ENCODE peak calls at places on chromosomes 6 and 20, in nine cellular contexts. V is A549; D is IMR-90; S is foreskin fibroblast; A is activated CD8-positive, alpha-beta T cell treated with anti-CD3 and anti-CD28 coated beads for 36 hours; N is lung; O is cardiac fibroblast; Q is tibial artery; K is gastrocnemius medialis. Y is an unnamed sample.

GRCh38 chr6:146598785-146599405 is at the start of gene ADGB:
- DNase-seq in S (peak), K (peak), D (peak), V (peak), O (peak), N (peak), Q (peak), A (peak), Y (no peak)

GRCh38 chr6:1240766-1241165 is 71.1 kb upstream of the FOXQ1 start:
- DNase-seq in O (no peak), K (no peak), A (no peak), S (peak), Q (no peak), D (peak), N (no peak), V (no peak), Y (no peak)

GRCh38 chr20:63942250-63943006 is 13.8 kb downstream of the UCKL1 start:
- DNase-seq in N (peak), K (no peak), A (peak), D (peak), Q (peak), O (no peak), S (peak), V (peak), Y (peak)

GRCh38 chr6:150301871-150302800 is 66.7 kb upstream of the IYD start:
- DNase-seq in S (peak), Q (no peak), A (peak), V (peak), D (peak), O (peak), K (no peak), N (no peak), Y (peak)

GRCh38 chr6:45901777-45902650 is 113.6 kb downstream of the CLIC5 start:
- DNase-seq in A (no peak), S (no peak), K (no peak), O (no peak), Q (no peak), N (no peak), D (no peak), V (no peak), Y (no peak)

GRCh38 chr6:136077834-136078576 is 172.1 kb downstream of the MTFR2 start:
- DNase-seq in Q (no peak), O (peak), A (no peak), D (peak), S (peak), K (no peak), N (no peak), V (no peak), Y (no peak)

GRCh38 chr20:58997141-58997770 is 9.8 kb downstream of the CTSZ start:
- DNase-seq in A (no peak), O (no peak), N (no peak), D (no peak), S (no peak), V (no peak), K (no peak), Q (no peak), Y (no peak)

GRCh38 chr20:56630506-56631317 is 1.6 kb downstream of the TFAP2C start:
- DNase-seq in Q (no peak), D (no peak), A (no peak), K (no peak), O (no peak), N (no peak), V (peak), S (peak), Y (peak)

GRCh38 chr20:62834967-62835730 is 18.3 kb downstream of the COL9A3 start:
- DNase-seq in D (no peak), A (no peak), O (no peak), N (no peak), Q (no peak), S (no peak), V (no peak), K (no peak), Y (no peak)

GRCh38 chr20:16563066-16563806 is 10.0 kb downstream of the KIF16B start:
- DNase-seq in S (no peak), O (no peak), D (no peak), V (no peak), A (no peak), Q (no peak), K (no peak), N (no peak), Y (no peak)

GRCh38 chr6:110635096-110635495 is 158.7 kb upstream of the SLC22A16 start:
- DNase-seq in N (no peak), K (no peak), Q (no peak), A (no peak), D (no peak), S (no peak), V (no peak), O (no peak), Y (no peak)

GRCh38 chr6:148973809-148974208 is 227.0 kb downstream of the UST start:
- DNase-seq in S (peak), N (no peak), D (peak), O (peak), Q (no peak), A (no peak), K (no peak), V (peak), Y (no peak)

GRCh38 chr6:168458101-168458500 is 17.1 kb downstream of the SMOC2 start:
- DNase-seq in S (no peak), N (no peak), O (no peak), Q (no peak), A (no peak), D (no peak), K (no peak), V (no peak), Y (no peak)

GRCh38 chr20:6265204-6265904 is 142.5 kb upstream of the FERMT1 start:
- DNase-seq in A (no peak), O (peak), V (peak), K (no peak), N (no peak), D (peak), Q (no peak), S (peak), Y (peak)

GRCh38 chr6:15421945-15422733 is 176.3 kb downstream of the JARID2 start:
- DNase-seq in S (no peak), O (no peak), D (no peak), N (no peak), Q (no peak), K (no peak), V (no peak), A (peak), Y (peak)

GRCh38 chr6:137975058-137975940 is 108.2 kb downstream of the TNFAIP3 start:
- DNase-seq in V (no peak), D (peak), Q (no peak), K (no peak), N (no peak), A (peak), S (peak), O (peak), Y (peak)

GRCh38 chr6:99838607-99839006 is 155.4 kb downstream of the MCHR2 start:
- DNase-seq in D (no peak), N (no peak), V (peak), Q (no peak), S (no peak), A (no peak), O (no peak), K (no peak), Y (no peak)
- TF ChIP-seq CTCF in D (no peak), N (no peak), V (no peak), Q (no peak), S (no peak), A (no peak), O (no peak), K (no peak), Y (no peak)

DNA sequence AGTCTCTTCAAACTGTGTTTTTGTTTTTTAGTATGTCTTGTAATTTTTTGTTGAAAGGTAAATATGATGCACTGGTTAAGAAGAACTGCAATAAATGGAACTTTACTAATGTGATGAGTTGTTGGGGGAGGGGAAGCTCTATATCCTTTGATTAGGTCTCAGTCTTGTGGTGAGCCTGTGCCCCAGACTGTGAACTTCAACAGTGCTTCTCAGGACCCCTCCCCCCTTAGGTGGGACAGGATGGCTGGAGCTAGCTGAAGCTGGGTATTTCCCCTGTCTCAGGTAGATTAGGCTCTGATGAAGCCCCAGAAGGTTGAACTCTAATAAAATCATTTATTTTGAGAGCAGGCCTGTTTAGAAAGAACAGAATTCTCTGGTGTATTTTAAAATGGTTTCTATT is 31.4 kb upstream of the TASP1 start:
- DNase-seq in V (no peak), K (no peak), N (no peak), S (no peak), Q (no peak), O (no peak), D (no peak), A (no peak), Y (no peak)
- TF ChIP-seq CTCF in V (no peak), K (no peak), N (no peak), S (no peak), Q (no peak), O (no peak), D (no peak), A (no peak), Y (no peak)

DNA sequence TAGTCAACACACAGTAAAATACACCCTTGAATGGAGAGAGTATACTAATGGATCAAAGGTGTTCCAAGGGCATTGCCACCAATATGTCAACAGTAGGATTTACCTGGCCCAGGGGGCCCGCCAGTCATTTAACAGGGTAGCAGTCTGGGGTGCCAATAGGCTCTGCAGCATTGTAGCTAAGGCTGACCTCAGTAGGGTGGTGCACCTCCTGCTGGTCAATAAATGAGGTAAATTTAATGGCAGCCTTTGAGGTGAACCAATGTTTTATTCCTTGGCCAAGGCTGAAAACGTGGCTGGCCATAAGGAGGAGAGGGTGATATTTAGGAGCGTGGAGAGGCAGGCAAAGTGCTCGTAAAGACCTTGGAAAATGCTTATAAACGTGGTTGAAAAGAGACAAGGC is 147.2 kb downstream of the RPS12 start:
- DNase-seq in N (no peak), A (peak), V (no peak), O (no peak), D (no peak), Q (no peak), K (no peak), S (no peak), Y (peak)
- TF ChIP-seq CTCF in N (no peak), A (peak), V (no peak), O (no peak), D (peak), Q (no peak), K (no peak), S (no peak), Y (peak)

GRCh38 chr20:560680-561079 is 17.1 kb upstream of the CSNK2A1 start:
- DNase-seq in S (no peak), N (no peak), Q (no peak), O (no peak), A (no peak), V (no peak), D (no peak), K (no peak), Y (no peak)
- TF ChIP-seq CTCF in S (no peak), N (no peak), Q (no peak), O (no peak), A (no peak), V (no peak), D (no peak), K (no peak), Y (no peak)

GRCh38 chr20:36591854-36592641 is 13.5 kb upstream of the RAB5IF start:
- DNase-seq in D (peak), N (no peak), S (peak), Q (no peak), A (peak), K (no peak), V (no peak), O (no peak), Y (no peak)
- TF ChIP-seq CTCF in D (peak), N (no peak), S (peak), Q (peak), A (no peak), K (peak), V (peak), O (peak), Y (no peak)

GRCh38 chr20:20436689-20437088 is 68.8 kb downstream of the INSM1 start:
- DNase-seq in Q (no peak), N (no peak), S (no peak), D (no peak), A (no peak), K (no peak), V (no peak), O (no peak), Y (no peak)
- TF ChIP-seq CTCF in Q (no peak), N (no peak), S (no peak), D (no peak), A (no peak), K (no peak), V (no peak), O (no peak), Y (no peak)

GRCh38 chr20:15240801-15241200 is 903.4 kb upstream of the FLRT3 start:
- DNase-seq in Q (no peak), K (no peak), O (no peak), V (no peak), N (no peak), S (peak), D (no peak), A (no peak), Y (no peak)
- TF ChIP-seq CTCF in Q (no peak), K (no peak), O (no peak), V (no peak), N (no peak), S (no peak), D (no peak), A (no peak), Y (no peak)

GRCh38 chr6:13679996-13680395 is 31.6 kb downstream of the RANBP9 start:
- DNase-seq in D (no peak), K (no peak), S (no peak), Q (no peak), O (no peak), N (no peak), V (no peak), A (no peak), Y (no peak)

GRCh38 chr6:13681305-13682061 is 30.2 kb downstream of the RANBP9 start:
- DNase-seq in S (no peak), A (no peak), D (no peak), V (no peak), K (no peak), O (no peak), N (no peak), Q (no peak), Y (peak)

GRCh38 chr6:13682346-13682745 is 29.3 kb downstream of the RANBP9 start:
- DNase-seq in K (no peak), V (no peak), O (no peak), Q (no peak), N (no peak), A (no peak), S (no peak), D (no peak), Y (no peak)

GRCh38 chr6:13680448-13680968 is 31.1 kb downstream of the RANBP9 start:
- DNase-seq in Q (no peak), S (no peak), O (no peak), V (no peak), K (no peak), D (no peak), A (no peak), N (no peak), Y (no peak)

GRCh38 chr6:13683038-13683437 is 28.6 kb downstream of the RANBP9 start:
- DNase-seq in S (no peak), A (no peak), K (no peak), N (no peak), D (no peak), O (no peak), V (no peak), Q (no peak), Y (no peak)
- TF ChIP-seq CTCF in S (no peak), A (no peak), K (no peak), N (no peak), D (no peak), O (no peak), V (no peak), Q (no peak), Y (no peak)

Y was measured in GM20000.